ENCODE peak calls at places on chromosomes 11 and 22, in nine cellular contexts. One of them, this sample, is unnamed.

GRCh38 chr22:26406118-26406517 is 22.9 kb upstream of the ASPHD2 start:
- DNase-seq in IMR-90: peak
- DNase-seq in transverse colon: no peak
- DNase-seq in CD8-positive, alpha-beta memory T cell: no peak
- DNase-seq in SJSA1: no peak
- DNase-seq in body of pancreas: no peak
- DNase-seq in PC-3: peak
- DNase-seq in cardiac muscle cell: no peak
- DNase-seq in heart left ventricle: no peak
- DNase-seq in this sample: no peak

GRCh38 chr11:129973809-129974208 is 28.8 kb downstream of the PRDM10 start:
- DNase-seq in IMR-90: no peak
- DNase-seq in transverse colon: no peak
- DNase-seq in CD8-positive, alpha-beta memory T cell: no peak
- DNase-seq in SJSA1: no peak
- DNase-seq in body of pancreas: peak
- DNase-seq in PC-3: no peak
- DNase-seq in cardiac muscle cell: no peak
- DNase-seq in heart left ventricle: peak
- DNase-seq in this sample: peak

GRCh38 chr11:122019908-122020694 is 95.9 kb downstream of the BLID start:
- DNase-seq in IMR-90: no peak
- DNase-seq in transverse colon: no peak
- DNase-seq in CD8-positive, alpha-beta memory T cell: no peak
- DNase-seq in SJSA1: no peak
- DNase-seq in body of pancreas: no peak
- DNase-seq in PC-3: no peak
- DNase-seq in cardiac muscle cell: no peak
- DNase-seq in heart left ventricle: no peak
- DNase-seq in this sample: no peak

GRCh38 chr11:14418801-14419417 is 59.9 kb upstream of the RRAS2 start:
- DNase-seq in IMR-90: peak
- DNase-seq in transverse colon: no peak
- DNase-seq in CD8-positive, alpha-beta memory T cell: no peak
- DNase-seq in SJSA1: peak
- DNase-seq in body of pancreas: peak
- DNase-seq in PC-3: peak
- DNase-seq in cardiac muscle cell: no peak
- DNase-seq in heart left ventricle: no peak
- DNase-seq in this sample: no peak

GRCh38 chr11:108887436-108888238 is 222.8 kb downstream of the DDX10 start:
- DNase-seq in IMR-90: no peak
- DNase-seq in transverse colon: no peak
- DNase-seq in CD8-positive, alpha-beta memory T cell: no peak
- DNase-seq in SJSA1: peak
- DNase-seq in body of pancreas: no peak
- DNase-seq in PC-3: peak
- DNase-seq in cardiac muscle cell: peak
- DNase-seq in heart left ventricle: no peak
- DNase-seq in this sample: no peak

GRCh38 chr11:64207247-64208085 is 945 bp downstream of the FERMT3 start:
- DNase-seq in IMR-90: peak
- DNase-seq in transverse colon: peak
- DNase-seq in CD8-positive, alpha-beta memory T cell: peak
- DNase-seq in SJSA1: peak
- DNase-seq in body of pancreas: peak
- DNase-seq in PC-3: peak
- DNase-seq in cardiac muscle cell: peak
- DNase-seq in heart left ventricle: peak
- DNase-seq in this sample: peak

GRCh38 chr11:59187587-59187986 is 15.7 kb downstream of the DTX4 start:
- DNase-seq in IMR-90: peak
- DNase-seq in transverse colon: peak
- DNase-seq in CD8-positive, alpha-beta memory T cell: no peak
- DNase-seq in SJSA1: no peak
- DNase-seq in body of pancreas: peak
- DNase-seq in PC-3: no peak
- DNase-seq in cardiac muscle cell: peak
- DNase-seq in heart left ventricle: peak
- DNase-seq in this sample: peak

GRCh38 chr11:96748639-96749370 is 359.0 kb downstream of the JRKL start:
- DNase-seq in IMR-90: peak
- DNase-seq in transverse colon: no peak
- DNase-seq in CD8-positive, alpha-beta memory T cell: no peak
- DNase-seq in SJSA1: peak
- DNase-seq in body of pancreas: no peak
- DNase-seq in PC-3: peak
- DNase-seq in cardiac muscle cell: peak
- DNase-seq in heart left ventricle: no peak
- DNase-seq in this sample: no peak

GRCh38 chr11:46285594-46286033 is 8.2 kb downstream of the CREB3L1 start:
- DNase-seq in IMR-90: peak
- DNase-seq in transverse colon: no peak
- DNase-seq in CD8-positive, alpha-beta memory T cell: no peak
- DNase-seq in SJSA1: no peak
- DNase-seq in body of pancreas: no peak
- DNase-seq in PC-3: no peak
- DNase-seq in cardiac muscle cell: peak
- DNase-seq in heart left ventricle: peak
- DNase-seq in this sample: no peak

GRCh38 chr11:111631666-111632039 is 29.4 kb downstream of the SIK2 start:
- DNase-seq in IMR-90: peak
- DNase-seq in transverse colon: no peak
- DNase-seq in CD8-positive, alpha-beta memory T cell: no peak
- DNase-seq in SJSA1: peak
- DNase-seq in body of pancreas: no peak
- DNase-seq in PC-3: peak
- DNase-seq in cardiac muscle cell: peak
- DNase-seq in heart left ventricle: no peak
- DNase-seq in this sample: no peak

GRCh38 chr22:19807161-19807913 is 46.8 kb downstream of the TBX1 start:
- DNase-seq in IMR-90: no peak
- DNase-seq in transverse colon: no peak
- DNase-seq in CD8-positive, alpha-beta memory T cell: no peak
- DNase-seq in SJSA1: no peak
- DNase-seq in body of pancreas: no peak
- DNase-seq in PC-3: no peak
- DNase-seq in cardiac muscle cell: no peak
- DNase-seq in heart left ventricle: no peak
- DNase-seq in this sample: peak

GRCh38 chr11:56948991-56949390 is 39.7 kb upstream of the OR5AK2 start:
- DNase-seq in IMR-90: no peak
- DNase-seq in transverse colon: no peak
- DNase-seq in CD8-positive, alpha-beta memory T cell: no peak
- DNase-seq in SJSA1: no peak
- DNase-seq in body of pancreas: no peak
- DNase-seq in PC-3: no peak
- DNase-seq in cardiac muscle cell: no peak
- DNase-seq in heart left ventricle: no peak
- DNase-seq in this sample: no peak

GRCh38 chr11:77705195-77705876 is 67.7 kb upstream of the CLNS1A start:
- DNase-seq in IMR-90: peak
- DNase-seq in transverse colon: no peak
- DNase-seq in CD8-positive, alpha-beta memory T cell: no peak
- DNase-seq in SJSA1: peak
- DNase-seq in body of pancreas: no peak
- DNase-seq in PC-3: peak
- DNase-seq in cardiac muscle cell: peak
- DNase-seq in heart left ventricle: no peak
- DNase-seq in this sample: no peak

GRCh38 chr11:77436969-77437368 is 36.9 kb downstream of the PAK1 start:
- DNase-seq in IMR-90: no peak
- DNase-seq in transverse colon: no peak
- DNase-seq in CD8-positive, alpha-beta memory T cell: no peak
- DNase-seq in SJSA1: no peak
- DNase-seq in body of pancreas: no peak
- DNase-seq in PC-3: no peak
- DNase-seq in cardiac muscle cell: no peak
- DNase-seq in heart left ventricle: no peak
- DNase-seq in this sample: no peak

GRCh38 chr11:8318536-8318935 is 54.9 kb upstream of the LMO1 start:
- DNase-seq in IMR-90: no peak
- DNase-seq in transverse colon: no peak
- DNase-seq in CD8-positive, alpha-beta memory T cell: no peak
- DNase-seq in SJSA1: no peak
- DNase-seq in body of pancreas: no peak
- DNase-seq in PC-3: no peak
- DNase-seq in cardiac muscle cell: peak
- DNase-seq in heart left ventricle: no peak
- DNase-seq in this sample: peak

GRCh38 chr22:20060700-20061480 is 19.2 kb upstream of the DGCR8 start:
- DNase-seq in IMR-90: no peak
- DNase-seq in transverse colon: no peak
- DNase-seq in CD8-positive, alpha-beta memory T cell: no peak
- DNase-seq in SJSA1: no peak
- DNase-seq in body of pancreas: no peak
- DNase-seq in PC-3: no peak
- DNase-seq in cardiac muscle cell: no peak
- DNase-seq in heart left ventricle: no peak
- DNase-seq in this sample: peak

GRCh38 chr11:22456993-22457748 is 119.0 kb downstream of the SLC17A6 start:
- DNase-seq in IMR-90: no peak
- DNase-seq in transverse colon: no peak
- DNase-seq in CD8-positive, alpha-beta memory T cell: no peak
- DNase-seq in SJSA1: no peak
- DNase-seq in body of pancreas: peak
- DNase-seq in PC-3: peak
- DNase-seq in cardiac muscle cell: no peak
- DNase-seq in heart left ventricle: no peak
- DNase-seq in this sample: no peak

GRCh38 chr11:48210052-48210451 is 6.6 kb upstream of the OR4B1 start:
- DNase-seq in IMR-90: peak
- DNase-seq in transverse colon: no peak
- DNase-seq in CD8-positive, alpha-beta memory T cell: no peak
- DNase-seq in SJSA1: no peak
- DNase-seq in body of pancreas: no peak
- DNase-seq in PC-3: peak
- DNase-seq in cardiac muscle cell: peak
- DNase-seq in heart left ventricle: no peak
- DNase-seq in this sample: no peak

GRCh38 chr11:64086263-64086938 is 50.7 kb downstream of the FLRT1 start:
- DNase-seq in IMR-90: peak
- DNase-seq in transverse colon: peak
- DNase-seq in CD8-positive, alpha-beta memory T cell: no peak
- DNase-seq in SJSA1: no peak
- DNase-seq in body of pancreas: peak
- DNase-seq in PC-3: no peak
- DNase-seq in cardiac muscle cell: peak
- DNase-seq in heart left ventricle: peak
- DNase-seq in this sample: no peak

GRCh38 chr11:36010010-36010740 is 66.3 kb downstream of the LDLRAD3 start:
- DNase-seq in IMR-90: peak
- DNase-seq in transverse colon: no peak
- DNase-seq in CD8-positive, alpha-beta memory T cell: no peak
- DNase-seq in SJSA1: no peak
- DNase-seq in body of pancreas: no peak
- DNase-seq in PC-3: peak
- DNase-seq in cardiac muscle cell: peak
- DNase-seq in heart left ventricle: no peak
- DNase-seq in this sample: no peak

GRCh38 chr11:77173494-77173893 is 45.4 kb downstream of the MYO7A start:
- DNase-seq in IMR-90: no peak
- DNase-seq in transverse colon: no peak
- DNase-seq in CD8-positive, alpha-beta memory T cell: no peak
- DNase-seq in SJSA1: no peak
- DNase-seq in body of pancreas: no peak
- DNase-seq in PC-3: no peak
- DNase-seq in cardiac muscle cell: no peak
- DNase-seq in heart left ventricle: no peak
- DNase-seq in this sample: peak

GRCh38 chr11:44626645-44627044 is 61.2 kb downstream of the CD82 start:
- DNase-seq in IMR-90: no peak
- DNase-seq in transverse colon: no peak
- DNase-seq in CD8-positive, alpha-beta memory T cell: no peak
- DNase-seq in SJSA1: no peak
- DNase-seq in body of pancreas: no peak
- DNase-seq in PC-3: no peak
- DNase-seq in cardiac muscle cell: no peak
- DNase-seq in heart left ventricle: no peak
- DNase-seq in this sample: no peak

GRCh38 chr11:110314366-110315095 is 18.1 kb upstream of the RDX start:
- DNase-seq in IMR-90: no peak
- DNase-seq in transverse colon: no peak
- DNase-seq in CD8-positive, alpha-beta memory T cell: no peak
- DNase-seq in SJSA1: no peak
- DNase-seq in body of pancreas: no peak
- DNase-seq in PC-3: no peak
- DNase-seq in cardiac muscle cell: no peak
- DNase-seq in heart left ventricle: no peak
- DNase-seq in this sample: peak

GRCh38 chr11:32184057-32185055 is 93.5 kb downstream of the RCN1 start:
- DNase-seq in IMR-90: no peak
- DNase-seq in transverse colon: no peak
- DNase-seq in CD8-positive, alpha-beta memory T cell: no peak
- DNase-seq in SJSA1: no peak
- DNase-seq in body of pancreas: no peak
- DNase-seq in PC-3: no peak
- DNase-seq in cardiac muscle cell: peak
- DNase-seq in heart left ventricle: no peak
- DNase-seq in this sample: no peak
- H3K4me3 ChIP-seq in IMR-90: no peak
- H3K4me3 ChIP-seq in transverse colon: no peak
- H3K4me3 ChIP-seq in CD8-positive, alpha-beta memory T cell: no peak
- H3K4me3 ChIP-seq in SJSA1: no peak
- H3K4me3 ChIP-seq in body of pancreas: no peak
- H3K4me3 ChIP-seq in PC-3: no peak
- H3K4me3 ChIP-seq in cardiac muscle cell: no peak
- H3K4me3 ChIP-seq in heart left ventricle: no peak
- H3K4me3 ChIP-seq in this sample: no peak

GRCh38 chr11:1834132-1834610 is 619 bp upstream of the SYT8 start:
- DNase-seq in IMR-90: no peak
- DNase-seq in transverse colon: peak
- DNase-seq in CD8-positive, alpha-beta memory T cell: peak
- DNase-seq in SJSA1: no peak
- DNase-seq in body of pancreas: peak
- DNase-seq in PC-3: peak
- DNase-seq in cardiac muscle cell: no peak
- DNase-seq in heart left ventricle: peak
- DNase-seq in this sample: peak
- H3K27ac ChIP-seq in IMR-90: no peak
- H3K27ac ChIP-seq in transverse colon: peak
- H3K27ac ChIP-seq in CD8-positive, alpha-beta memory T cell: no peak
- H3K27ac ChIP-seq in SJSA1: no peak
- H3K27ac ChIP-seq in body of pancreas: peak
- H3K27ac ChIP-seq in PC-3: peak
- H3K27ac ChIP-seq in cardiac muscle cell: no peak
- H3K27ac ChIP-seq in heart left ventricle: no peak
- H3K27ac ChIP-seq in this sample: peak

GRCh38 chr11:134125507-134125906 is 56.6 kb downstream of the JAM3 start:
- DNase-seq in IMR-90: peak
- DNase-seq in transverse colon: no peak
- DNase-seq in CD8-positive, alpha-beta memory T cell: no peak
- DNase-seq in SJSA1: no peak
- DNase-seq in body of pancreas: no peak
- DNase-seq in PC-3: no peak
- DNase-seq in cardiac muscle cell: peak
- DNase-seq in heart left ventricle: no peak
- DNase-seq in this sample: no peak
- H3K4me3 ChIP-seq in IMR-90: peak
- H3K4me3 ChIP-seq in transverse colon: peak
- H3K4me3 ChIP-seq in CD8-positive, alpha-beta memory T cell: no peak
- H3K4me3 ChIP-seq in SJSA1: no peak
- H3K4me3 ChIP-seq in body of pancreas: no peak
- H3K4me3 ChIP-seq in PC-3: no peak
- H3K4me3 ChIP-seq in cardiac muscle cell: peak
- H3K4me3 ChIP-seq in heart left ventricle: no peak
- H3K4me3 ChIP-seq in this sample: peak

GRCh38 chr11:29019960-29020683 is 911.9 kb downstream of the METTL15 start:
- DNase-seq in IMR-90: peak
- DNase-seq in transverse colon: no peak
- DNase-seq in CD8-positive, alpha-beta memory T cell: no peak
- DNase-seq in SJSA1: peak
- DNase-seq in body of pancreas: no peak
- DNase-seq in PC-3: peak
- DNase-seq in cardiac muscle cell: peak
- DNase-seq in heart left ventricle: no peak
- DNase-seq in this sample: no peak
- H3K27ac ChIP-seq in IMR-90: peak
- H3K27ac ChIP-seq in transverse colon: no peak
- H3K27ac ChIP-seq in CD8-positive, alpha-beta memory T cell: no peak
- H3K27ac ChIP-seq in SJSA1: no peak
- H3K27ac ChIP-seq in body of pancreas: no peak
- H3K27ac ChIP-seq in PC-3: peak
- H3K27ac ChIP-seq in cardiac muscle cell: no peak
- H3K27ac ChIP-seq in heart left ventricle: no peak
- H3K27ac ChIP-seq in this sample: no peak

This sample was measured in left lung.